ENCODE peak calls at places on chromosomes 7 and 10, in seven cellular contexts. One of them, this sample, is unnamed.

GRCh38 chr10:44929356-44930113 is 18.4 kb downstream of the TMEM72 start:
- DNase-seq in HCT116: no peak
- DNase-seq in M059J: no peak
- DNase-seq in left lung: peak; percentile 31
- DNase-seq in T1000: no peak
- DNase-seq in tibial nerve: no peak
- DNase-seq in Peyer's patch: no peak
- DNase-seq in this sample: peak; percentile 18

GRCh38 chr7:1061180-1061579 is 16.8 kb downstream of the GPR146 start:
- DNase-seq in T1000: no peak
- DNase-seq in M059J: no peak
- DNase-seq in left lung: no peak
- DNase-seq in tibial nerve: no peak
- DNase-seq in HCT116: no peak
- DNase-seq in Peyer's patch: no peak
- DNase-seq in this sample: no peak

GRCh38 chr10:89153086-89153485 is 54.0 kb downstream of the CH25H start:
- DNase-seq in HCT116: no peak
- DNase-seq in M059J: peak; percentile 30
- DNase-seq in left lung: no peak
- DNase-seq in tibial nerve: no peak
- DNase-seq in T1000: no peak
- DNase-seq in Peyer's patch: no peak
- DNase-seq in this sample: no peak

GRCh38 chr10:57628592-57629284 is 639.0 kb downstream of the IPMK start:
- DNase-seq in M059J: no peak
- DNase-seq in left lung: no peak
- DNase-seq in HCT116: no peak
- DNase-seq in T1000: no peak
- DNase-seq in Peyer's patch: no peak
- DNase-seq in tibial nerve: no peak
- DNase-seq in this sample: no peak

GRCh38 chr7:115844857-115845256 is 185.7 kb downstream of the TFEC start:
- DNase-seq in tibial nerve: no peak
- DNase-seq in Peyer's patch: no peak
- DNase-seq in left lung: no peak
- DNase-seq in M059J: no peak
- DNase-seq in T1000: no peak
- DNase-seq in HCT116: no peak
- DNase-seq in this sample: no peak

GRCh38 chr10:132846631-132847415 is 60.9 kb upstream of the NKX6-2 start:
- DNase-seq in T1000: no peak
- DNase-seq in tibial nerve: no peak
- DNase-seq in M059J: no peak
- DNase-seq in Peyer's patch: no peak
- DNase-seq in left lung: peak; percentile 24
- DNase-seq in HCT116: no peak
- DNase-seq in this sample: peak; percentile 25

GRCh38 chr10:29535012-29535777 is 99.6 kb downstream of the SVIL start:
- DNase-seq in tibial nerve: peak; percentile 54
- DNase-seq in Peyer's patch: peak; percentile 72
- DNase-seq in M059J: peak; percentile 88
- DNase-seq in T1000: peak; percentile 53
- DNase-seq in left lung: peak; percentile 50
- DNase-seq in HCT116: peak; percentile 16
- DNase-seq in this sample: peak; percentile 79

GRCh38 chr7:66638309-66639099 is 9.8 kb downstream of the KCTD7 start:
- DNase-seq in Peyer's patch: no peak
- DNase-seq in HCT116: no peak
- DNase-seq in left lung: no peak
- DNase-seq in tibial nerve: no peak
- DNase-seq in T1000: no peak
- DNase-seq in M059J: no peak
- DNase-seq in this sample: no peak

GRCh38 chr10:103232772-103233488 is 12.8 kb upstream of the RPEL1 start:
- DNase-seq in M059J: peak; percentile 78
- DNase-seq in left lung: no peak
- DNase-seq in T1000: no peak
- DNase-seq in HCT116: peak; percentile 59
- DNase-seq in Peyer's patch: no peak
- DNase-seq in tibial nerve: no peak
- DNase-seq in this sample: no peak

GRCh38 chr7:105346593-105347322 is 42.0 kb downstream of the SRPK2 start:
- DNase-seq in left lung: no peak
- DNase-seq in HCT116: no peak
- DNase-seq in tibial nerve: no peak
- DNase-seq in M059J: no peak
- DNase-seq in T1000: no peak
- DNase-seq in Peyer's patch: no peak
- DNase-seq in this sample: no peak

GRCh38 chr10:78895469-78895868 is 173.3 kb upstream of the ZMIZ1 start:
- DNase-seq in Peyer's patch: no peak
- DNase-seq in T1000: no peak
- DNase-seq in M059J: no peak
- DNase-seq in tibial nerve: no peak
- DNase-seq in HCT116: no peak
- DNase-seq in left lung: no peak
- DNase-seq in this sample: peak; percentile 50

GRCh38 chr10:121182219-121182618 is 331.1 kb downstream of the WDR11 start:
- DNase-seq in left lung: no peak
- DNase-seq in M059J: no peak
- DNase-seq in Peyer's patch: no peak
- DNase-seq in T1000: no peak
- DNase-seq in tibial nerve: no peak
- DNase-seq in HCT116: no peak
- DNase-seq in this sample: no peak

GRCh38 chr7:151174246-151175046 is 7.0 kb upstream of the GBX1 start:
- DNase-seq in M059J: no peak
- DNase-seq in left lung: no peak
- DNase-seq in T1000: no peak
- DNase-seq in HCT116: no peak
- DNase-seq in Peyer's patch: peak; percentile 52
- DNase-seq in tibial nerve: no peak
- DNase-seq in this sample: peak; percentile 54

GRCh38 chr7:155665957-155666287 is 21.5 kb downstream of the RBM33 start:
- DNase-seq in Peyer's patch: no peak
- DNase-seq in M059J: peak; percentile 87
- DNase-seq in left lung: no peak
- DNase-seq in tibial nerve: no peak
- DNase-seq in HCT116: no peak
- DNase-seq in T1000: no peak
- DNase-seq in this sample: no peak

GRCh38 chr10:126133906-126134703 is 237.7 kb downstream of the FANK1 start:
- DNase-seq in HCT116: no peak
- DNase-seq in left lung: no peak
- DNase-seq in Peyer's patch: no peak
- DNase-seq in T1000: peak; percentile 34
- DNase-seq in M059J: peak; percentile 71
- DNase-seq in tibial nerve: no peak
- DNase-seq in this sample: no peak

GRCh38 chr10:79079490-79080355 is 11.0 kb downstream of the ZMIZ1 start:
- DNase-seq in HCT116: no peak
- DNase-seq in left lung: peak; percentile 68
- DNase-seq in tibial nerve: no peak
- DNase-seq in Peyer's patch: no peak
- DNase-seq in T1000: no peak
- DNase-seq in M059J: peak; percentile 90
- DNase-seq in this sample: no peak

GRCh38 chr10:113268186-113268585 is 284.7 kb upstream of the HABP2 start:
- DNase-seq in Peyer's patch: no peak
- DNase-seq in M059J: peak; percentile 11
- DNase-seq in left lung: no peak
- DNase-seq in T1000: no peak
- DNase-seq in HCT116: no peak
- DNase-seq in tibial nerve: no peak
- DNase-seq in this sample: no peak

GRCh38 chr10:125284875-125285597 is 124.7 kb upstream of the CTBP2 start:
- DNase-seq in HCT116: peak; percentile 58
- DNase-seq in M059J: peak; percentile 18
- DNase-seq in T1000: no peak
- DNase-seq in left lung: no peak
- DNase-seq in tibial nerve: no peak
- DNase-seq in Peyer's patch: no peak
- DNase-seq in this sample: peak; percentile 46

GRCh38 chr10:102859911-102860310 is 5.9 kb downstream of the BORCS7 start:
- DNase-seq in M059J: no peak
- DNase-seq in left lung: no peak
- DNase-seq in tibial nerve: no peak
- DNase-seq in Peyer's patch: no peak
- DNase-seq in T1000: no peak
- DNase-seq in HCT116: no peak
- DNase-seq in this sample: peak; percentile 5

GRCh38 chr10:124119933-124120332 is 26.5 kb upstream of the CHST15 start:
- DNase-seq in left lung: peak; percentile 42
- DNase-seq in Peyer's patch: no peak
- DNase-seq in M059J: no peak
- DNase-seq in HCT116: no peak
- DNase-seq in tibial nerve: no peak
- DNase-seq in T1000: no peak
- DNase-seq in this sample: no peak

GRCh38 chr10:79108728-79109127 is 40.0 kb downstream of the ZMIZ1 start:
- DNase-seq in HCT116: no peak
- DNase-seq in T1000: no peak
- DNase-seq in tibial nerve: no peak
- DNase-seq in M059J: no peak
- DNase-seq in Peyer's patch: no peak
- DNase-seq in left lung: no peak
- DNase-seq in this sample: no peak

GRCh38 chr10:43305881-43306280 is 39.0 kb upstream of the RASGEF1A start:
- DNase-seq in HCT116: no peak
- DNase-seq in T1000: no peak
- DNase-seq in left lung: no peak
- DNase-seq in M059J: peak; percentile 20
- DNase-seq in tibial nerve: no peak
- DNase-seq in Peyer's patch: no peak
- DNase-seq in this sample: no peak

GRCh38 chr10:51092402-51092801 is 18.1 kb downstream of the PRKG1 start:
- DNase-seq in Peyer's patch: no peak
- DNase-seq in HCT116: no peak
- DNase-seq in M059J: peak; percentile 44
- DNase-seq in T1000: no peak
- DNase-seq in left lung: peak; percentile 37
- DNase-seq in tibial nerve: peak; percentile 67
- DNase-seq in this sample: no peak

GRCh38 chr10:8600192-8600591 is 545.7 kb downstream of the GATA3 start:
- DNase-seq in tibial nerve: no peak
- DNase-seq in T1000: no peak
- DNase-seq in M059J: peak; percentile 64
- DNase-seq in left lung: no peak
- DNase-seq in Peyer's patch: no peak
- DNase-seq in HCT116: no peak
- DNase-seq in this sample: no peak

GRCh38 chr10:5876181-5876768 is 13.4 kb downstream of the ANKRD16 start:
- DNase-seq in M059J: peak; percentile 61
- DNase-seq in left lung: no peak
- DNase-seq in T1000: no peak
- DNase-seq in Peyer's patch: no peak
- DNase-seq in HCT116: no peak
- DNase-seq in tibial nerve: peak; percentile 51
- DNase-seq in this sample: no peak

GRCh38 chr7:142438235-142438922 is 180.5 kb upstream of the PRSS58 start:
- DNase-seq in T1000: no peak
- DNase-seq in tibial nerve: no peak
- DNase-seq in M059J: peak; percentile 51
- DNase-seq in left lung: no peak
- DNase-seq in Peyer's patch: no peak
- DNase-seq in HCT116: peak; percentile 49
- DNase-seq in this sample: peak; percentile 66

GRCh38 chr7:73698410-73698809 is 15.0 kb downstream of the BUD23 start:
- DNase-seq in tibial nerve: no peak
- DNase-seq in Peyer's patch: no peak
- DNase-seq in HCT116: no peak
- DNase-seq in T1000: no peak
- DNase-seq in M059J: no peak
- DNase-seq in left lung: no peak
- DNase-seq in this sample: no peak

GRCh38 chr10:111179514-111179913 is 102.7 kb downstream of the ADRA2A start:
- DNase-seq in T1000: no peak
- DNase-seq in M059J: no peak
- DNase-seq in HCT116: no peak
- DNase-seq in tibial nerve: no peak
- DNase-seq in Peyer's patch: no peak
- DNase-seq in left lung: no peak
- DNase-seq in this sample: no peak

GRCh38 chr7:55325371-55325792 is 39.8 kb upstream of the LANCL2 start:
- DNase-seq in HCT116: no peak
- DNase-seq in tibial nerve: peak; percentile 25
- DNase-seq in left lung: no peak
- DNase-seq in T1000: no peak
- DNase-seq in Peyer's patch: no peak
- DNase-seq in M059J: peak; percentile 94
- DNase-seq in this sample: no peak

GRCh38 chr7:116713918-116714317 is 41.9 kb downstream of the MET start:
- DNase-seq in Peyer's patch: no peak
- DNase-seq in T1000: no peak
- DNase-seq in M059J: peak; percentile 90
- DNase-seq in HCT116: no peak
- DNase-seq in left lung: no peak
- DNase-seq in tibial nerve: no peak
- DNase-seq in this sample: no peak

GRCh38 chr10:69494626-69495558 is 43.6 kb downstream of the TSPAN15 start:
- DNase-seq in HCT116: no peak
- DNase-seq in tibial nerve: no peak
- DNase-seq in M059J: no peak
- DNase-seq in left lung: no peak
- DNase-seq in T1000: no peak
- DNase-seq in Peyer's patch: peak; percentile 38
- DNase-seq in this sample: no peak

GRCh38 chr7:127943541-127944521 is 87.4 kb downstream of the LRRC4 start:
- DNase-seq in Peyer's patch: no peak
- DNase-seq in HCT116: no peak
- DNase-seq in left lung: no peak
- DNase-seq in M059J: no peak
- DNase-seq in tibial nerve: peak; percentile 14
- DNase-seq in T1000: no peak
- DNase-seq in this sample: no peak

GRCh38 chr7:144824360-144824759 is 11.5 kb downstream of the TPK1 start:
- DNase-seq in M059J: peak; percentile 69
- DNase-seq in tibial nerve: no peak
- DNase-seq in left lung: no peak
- DNase-seq in Peyer's patch: no peak
- DNase-seq in T1000: no peak
- DNase-seq in HCT116: no peak
- DNase-seq in this sample: no peak

GRCh38 chr10:11386044-11386443 is 225.4 kb downstream of the USP6NL start:
- DNase-seq in M059J: no peak
- DNase-seq in T1000: no peak
- DNase-seq in left lung: no peak
- DNase-seq in tibial nerve: no peak
- DNase-seq in HCT116: no peak
- DNase-seq in Peyer's patch: no peak
- DNase-seq in this sample: no peak

This sample was measured in H9.